ENCODE peak calls at places on chromosomes 16 and 17, in five cellular contexts. N, A, O, F and E are unnamed samples.

GRCh38 chr17:4444782-4445473 is 11.2 kb downstream of the SPNS3 start:
- DNase-seq in N (no peak), A (no peak), O (no peak), F (no peak), E (no peak)

GRCh38 chr17:6104956-6105355 is 34.8 kb downstream of the WSCD1 start:
- DNase-seq in N (no peak), A (no peak), O (peak), F (no peak), E (no peak)

GRCh38 chr16:1828645-1829410 is 1.8 kb downstream of the FAHD1 start:
- DNase-seq in N (no peak), A (no peak), O (no peak), F (no peak), E (no peak)

GRCh38 chr16:69029121-69029520 is 76.3 kb upstream of the HAS3 start:
- DNase-seq in N (no peak), A (no peak), O (no peak), F (no peak), E (no peak)

GRCh38 chr17:44187131-44187899 is 543 bp downstream of the TMUB2 start:
- DNase-seq in N (no peak), A (no peak), O (peak), F (no peak), E (peak)

GRCh38 chr16:81442220-81442908 is 2.2 kb upstream of the CMIP start:
- DNase-seq in N (no peak), A (no peak), O (no peak), F (no peak), E (no peak)

GRCh38 chr17:69729937-69730336 is 315.4 kb downstream of the MAP2K6 start:
- DNase-seq in N (no peak), A (no peak), O (no peak), F (no peak), E (no peak)

GRCh38 chr17:48270896-48271295 is 159.1 kb downstream of the SKAP1 start:
- DNase-seq in N (no peak), A (no peak), O (no peak), F (no peak), E (no peak)

GRCh38 chr17:77297693-77298666 is 157.2 kb downstream of the SEC14L1 start:
- DNase-seq in N (no peak), A (no peak), O (no peak), F (no peak), E (no peak)

GRCh38 chr17:56912105-56912999 is 1.5 kb downstream of the TRIM25 start:
- DNase-seq in N (no peak), A (no peak), O (peak), F (no peak), E (no peak)

GRCh38 chr16:73060216-73060615 is 12.3 kb upstream of the ZFHX3 start:
- DNase-seq in N (no peak), A (no peak), O (no peak), F (no peak), E (no peak)

GRCh38 chr17:74842146-74842598 is 17.5 kb downstream of the GRIN2C start:
- DNase-seq in N (no peak), A (no peak), O (no peak), F (no peak), E (no peak)

GRCh38 chr17:57834146-57834741 is 15.6 kb downstream of the MRPS23 start:
- DNase-seq in N (no peak), A (peak), O (no peak), F (peak), E (no peak)

GRCh38 chr16:7650446-7650845 is 317.8 kb downstream of the RBFOX1 start:
- DNase-seq in N (no peak), A (no peak), O (no peak), F (no peak), E (no peak)

GRCh38 chr16:9363520-9363919 is 272.1 kb downstream of the HAPSTR1 start:
- DNase-seq in N (no peak), A (no peak), O (no peak), F (no peak), E (no peak)

GRCh38 chr16:11224894-11225676 is 30.9 kb downstream of the SOCS1 start:
- DNase-seq in N (no peak), A (no peak), O (peak), F (no peak), E (no peak)

GRCh38 chr17:82876602-82877391 is 37.0 kb upstream of the ZNF750 start:
- DNase-seq in N (peak), A (peak), O (peak), F (no peak), E (no peak)

GRCh38 chr17:77036841-77037381 is 103.9 kb upstream of the SEC14L1 start:
- DNase-seq in N (no peak), A (no peak), O (no peak), F (no peak), E (no peak)

GRCh38 chr17:78138204-78139060 is 7.8 kb upstream of the C17orf99 start:
- DNase-seq in N (no peak), A (no peak), O (no peak), F (no peak), E (no peak)

GRCh38 chr16:79602615-79603014 is 2.1 kb upstream of the MAF start:
- DNase-seq in N (no peak), A (no peak), O (no peak), F (no peak), E (no peak)

GRCh38 chr16:8278181-8278580 is 312.1 kb downstream of the TMEM114 start:
- DNase-seq in N (no peak), A (no peak), O (no peak), F (no peak), E (no peak)

GRCh38 chr17:37815516-37815915 is 70.7 kb upstream of the HNF1B start:
- DNase-seq in N (no peak), A (no peak), O (no peak), F (no peak), E (no peak)

GRCh38 chr16:71648162-71648561 is 22.2 kb downstream of the MARVELD3 start:
- DNase-seq in N (no peak), A (no peak), O (no peak), F (no peak), E (no peak)

GRCh38 chr16:71645450-71645849 is 19.5 kb downstream of the MARVELD3 start:
- DNase-seq in N (no peak), A (no peak), O (no peak), F (no peak), E (no peak)

GRCh38 chr16:71647391-71647790 is 21.4 kb downstream of the MARVELD3 start:
- DNase-seq in N (no peak), A (no peak), O (no peak), F (no peak), E (no peak)

GRCh38 chr16:71648921-71649320 is 22.9 kb downstream of the MARVELD3 start:
- DNase-seq in N (no peak), A (no peak), O (no peak), F (no peak), E (no peak)
- TF ChIP-seq CTCF in N (peak), A (peak), O (no peak), F (peak), E (no peak)

DNA sequence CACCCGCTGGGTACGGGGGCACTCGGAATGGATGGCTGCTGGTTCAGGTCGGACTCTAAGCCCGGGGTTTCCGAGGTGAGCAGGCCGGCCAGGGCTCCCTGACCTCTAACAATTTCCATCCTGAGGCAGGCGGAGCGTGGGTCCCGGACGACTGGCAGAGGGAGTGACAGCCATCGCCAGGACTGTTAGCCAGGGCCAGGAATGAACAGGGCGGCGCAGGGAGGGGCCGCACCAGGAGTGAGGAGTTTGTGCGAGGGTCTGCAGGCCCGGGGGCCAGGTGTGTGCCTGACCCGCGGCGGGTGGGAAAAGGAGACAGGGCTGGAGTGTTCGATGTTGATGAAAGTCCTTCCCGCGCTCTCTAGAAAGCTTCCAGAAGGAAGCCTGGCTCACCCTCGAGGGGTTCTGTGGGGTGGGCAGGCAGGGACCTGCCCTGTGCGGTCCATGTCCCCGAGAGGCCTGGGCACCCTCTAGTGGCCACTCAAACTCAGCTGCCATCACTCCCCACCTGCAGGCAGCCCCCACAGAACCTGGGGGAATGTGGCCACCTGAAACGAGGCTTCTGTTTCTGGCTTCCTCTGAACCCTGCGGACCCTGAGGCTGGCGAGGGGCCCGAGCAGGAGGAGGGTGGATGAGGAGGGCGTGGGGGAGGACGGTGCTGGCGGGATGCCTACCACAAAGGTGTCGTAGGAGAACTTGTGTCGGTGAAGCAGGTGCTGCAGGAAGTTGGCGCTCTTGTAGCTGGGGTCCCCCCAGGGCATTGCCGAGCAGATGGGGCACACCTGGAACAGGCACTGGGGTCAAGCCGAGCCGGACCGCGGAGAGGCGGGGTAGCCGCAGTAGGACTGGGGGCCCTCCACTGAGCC is 8.1 kb downstream of the RNF166 start:
- DNase-seq in N (no peak), A (no peak), O (no peak), F (no peak), E (no peak)
- TF ChIP-seq CTCF in N (peak), A (peak), O (no peak), F (peak), E (no peak)

GRCh38 chr16:56918467-56919012 is 13.4 kb upstream of the HERPUD1 start:
- DNase-seq in N (no peak), A (no peak), O (no peak), F (no peak), E (no peak)
- TF ChIP-seq CTCF in N (no peak), A (no peak), O (no peak), F (no peak), E (no peak)

GRCh38 chr17:75856062-75856681 is 1.0 kb upstream of the WBP2 start:
- DNase-seq in N (no peak), A (no peak), O (no peak), F (no peak), E (no peak)
- TF ChIP-seq CTCF in N (peak), A (peak), O (no peak), F (no peak), E (no peak)

GRCh38 chr17:80203448-80204092 is 16.6 kb downstream of the SGSH start:
- DNase-seq in N (no peak), A (no peak), O (no peak), F (no peak), E (no peak)
- TF ChIP-seq CTCF in N (no peak), A (no peak), O (no peak), F (no peak), E (no peak)

DNA sequence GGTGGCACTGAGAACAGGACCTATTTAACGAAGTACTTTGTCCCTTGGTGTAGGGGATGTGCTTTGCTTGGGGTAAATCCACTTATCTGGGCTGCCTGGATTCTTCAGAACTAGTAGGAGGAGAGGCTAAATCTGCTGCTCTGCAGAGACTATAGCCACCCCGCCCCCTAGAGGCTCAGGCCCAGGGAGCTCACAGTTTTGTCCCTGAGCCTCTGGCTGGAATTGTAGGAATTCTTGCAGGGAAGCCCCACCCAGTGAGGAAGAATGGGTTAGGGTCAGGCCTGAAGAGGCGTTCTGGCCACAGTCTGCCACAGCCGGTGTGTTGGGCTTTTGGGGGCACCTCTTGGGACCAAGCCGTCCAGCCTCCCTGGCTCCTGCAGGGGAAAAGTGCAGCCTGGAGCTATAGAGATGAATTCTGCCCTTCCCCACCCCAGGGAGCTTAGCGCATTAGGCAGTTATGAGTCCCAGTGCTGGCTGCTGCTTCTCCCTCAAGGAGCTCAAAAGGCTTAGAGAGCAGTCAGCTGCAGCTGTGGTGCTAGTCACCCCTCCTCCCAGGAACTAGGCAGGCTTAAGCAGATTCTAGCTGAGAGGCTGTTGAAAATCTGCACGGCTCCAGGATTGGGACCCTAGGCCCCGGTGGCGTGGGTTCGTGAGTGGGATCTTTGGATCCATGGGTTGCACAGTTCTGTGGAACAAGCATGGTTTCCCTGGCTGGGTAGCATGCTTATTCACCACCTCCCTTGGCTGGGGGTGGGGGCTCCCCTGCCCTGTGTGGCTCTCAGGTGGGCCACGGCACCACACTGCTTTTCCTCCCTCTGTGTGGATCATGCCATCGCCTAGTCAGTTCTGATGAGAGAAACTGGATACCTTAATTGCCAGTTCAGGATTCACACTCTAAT is 237.4 kb upstream of the TOM1L1 start:
- DNase-seq in N (no peak), A (peak), O (no peak), F (no peak), E (no peak)
- TF ChIP-seq CTCF in N (no peak), A (no peak), O (no peak), F (no peak), E (no peak)